ENCODE peak calls at places on chromosomes 11 and 22, in nine cellular contexts. S is endothelial cell; F is ureter; K is NCI-H748 treated with DMSO at 0.1 percent for 48 hours; L is psoas muscle; B is AG09319; Y is GM19239; Q is stimulated activated naive CD4-positive, alpha-beta T cell; A is astrocyte of the hippocampus. U is an unnamed sample.

GRCh38 chr22:39994566-39995345 is at the start of gene FAM83F:
- DNase-seq in S (peak), B (no peak), Y (no peak), A (peak), L (no peak), Q (peak), F (no peak), K (no peak), U (no peak)

GRCh38 chr11:116170526-116171120 is 602.2 kb downstream of the BUD13 start:
- DNase-seq in Q (no peak), K (no peak), F (no peak), A (no peak), L (no peak), B (no peak), Y (no peak), S (peak), U (no peak)

GRCh38 chr22:22871536-22872278 is 15.9 kb upstream of the IGLL5 start:
- DNase-seq in Q (no peak), B (no peak), K (no peak), F (no peak), S (no peak), A (no peak), L (no peak), Y (no peak), U (no peak)

GRCh38 chr22:40218152-40218551 is 40.4 kb downstream of the TNRC6B start:
- DNase-seq in A (no peak), Y (no peak), F (no peak), S (no peak), K (no peak), L (no peak), Q (no peak), B (no peak), U (no peak)

GRCh38 chr11:106495046-106495445 is 417.6 kb downstream of the AASDHPPT start:
- DNase-seq in B (no peak), Q (no peak), S (no peak), Y (no peak), L (no peak), A (peak), K (no peak), F (no peak), U (no peak)

GRCh38 chr22:43092085-43092484 is 2.9 kb upstream of the TTLL1 start:
- DNase-seq in F (no peak), L (no peak), B (no peak), A (no peak), Y (no peak), S (no peak), Q (no peak), K (no peak), U (no peak)

GRCh38 chr11:114169321-114169749 is 109.8 kb downstream of the ZBTB16 start:
- DNase-seq in A (no peak), S (no peak), B (no peak), F (no peak), Q (no peak), L (peak), Y (no peak), K (no peak), U (no peak)

GRCh38 chr11:12139144-12139881 is 28.9 kb downstream of the MICAL2 start:
- DNase-seq in K (no peak), A (peak), Q (no peak), S (no peak), Y (no peak), F (no peak), B (no peak), L (no peak), U (no peak)

GRCh38 chr22:27935897-27936296 is 16.8 kb upstream of the PITPNB start:
- DNase-seq in Y (no peak), F (no peak), S (no peak), K (no peak), Q (no peak), A (no peak), B (no peak), L (no peak), U (no peak)

GRCh38 chr11:59802639-59803176 is 7.9 kb downstream of the MRPL16 start:
- DNase-seq in L (no peak), A (peak), K (peak), B (no peak), Q (peak), S (peak), Y (no peak), F (no peak), U (no peak)

GRCh38 chr11:132036751-132037466 is 666.5 kb downstream of the NTM start:
- DNase-seq in K (no peak), F (no peak), A (no peak), L (no peak), B (no peak), S (no peak), Q (no peak), Y (no peak), U (no peak)

GRCh38 chr11:72871089-72871488 is 56.9 kb downstream of the ATG16L2 start:
- DNase-seq in A (peak), F (no peak), Y (no peak), S (no peak), Q (no peak), B (no peak), L (no peak), K (no peak), U (no peak)

GRCh38 chr11:116517077-116517476 is 255.7 kb downstream of the BUD13 start:
- DNase-seq in L (no peak), S (no peak), B (no peak), K (no peak), A (no peak), F (no peak), Y (no peak), Q (no peak), U (no peak)

GRCh38 chr22:33447733-33448132 is 389.6 kb upstream of the SYN3 start:
- DNase-seq in L (no peak), B (no peak), K (no peak), Y (no peak), F (no peak), S (no peak), A (no peak), Q (no peak), U (no peak)

GRCh38 chr11:12389676-12390075 is 12.3 kb downstream of the PARVA start:
- DNase-seq in K (no peak), S (no peak), Y (no peak), F (no peak), B (no peak), L (no peak), Q (no peak), A (no peak), U (no peak)

GRCh38 chr22:22945195-22945594 is 57.6 kb downstream of the IGLL5 start:
- DNase-seq in Y (no peak), Q (no peak), B (no peak), S (no peak), K (no peak), L (no peak), A (no peak), F (peak), U (no peak)

GRCh38 chr11:95547186-95547585 is 242.4 kb downstream of the FAM76B start:
- DNase-seq in S (no peak), A (no peak), L (no peak), F (no peak), B (no peak), K (no peak), Y (no peak), Q (no peak), U (no peak)

U was measured in NT2/D1.